ENCODE peak calls at places on chromosome 1, in five cellular contexts. L is left ventricle myocardium inferior, T is BE2C, F is upper lobe of right lung, O is mammary epithelial cell. K is an unnamed sample.

GRCh38 chr1:51569284-51570062 is 47.4 kb upstream of the OSBPL9 start:
- DNase-seq in F (no peak), L (no peak), T (no peak), O (peak), K (no peak)

GRCh38 chr1:7630378-7630777 is 140.7 kb upstream of the VAMP3 start:
- DNase-seq in O (no peak), F (no peak), T (peak), L (no peak), K (no peak)

GRCh38 chr1:85611390-85611789 is 30.8 kb downstream of the CCN1 start:
- DNase-seq in O (peak), L (no peak), T (no peak), F (no peak), K (no peak)

GRCh38 chr1:16612332-16613172 is 812 bp downstream of the NBPF1 start:
- DNase-seq in T (no peak), O (peak), F (peak), L (peak), K (peak)

GRCh38 chr1:201460783-201461182 is 8.2 kb downstream of the PHLDA3 start:
- DNase-seq in F (no peak), L (no peak), O (no peak), T (no peak), K (no peak)

GRCh38 chr1:21289700-21290545 is at the start of gene ECE1:
- DNase-seq in T (no peak), O (no peak), L (peak), F (peak), K (peak)

GRCh38 chr1:143497374-143497747 is 474.4 kb downstream of the FAM72C start:
- DNase-seq in F (peak), L (peak), O (no peak), T (peak), K (no peak)

GRCh38 chr1:155196103-155196892 is 11.4 kb downstream of the THBS3 start:
- DNase-seq in O (no peak), T (no peak), F (no peak), L (no peak), K (peak)

GRCh38 chr1:160548960-160549664 is 26.1 kb upstream of the SLAMF6 start:
- DNase-seq in L (no peak), T (no peak), O (no peak), F (no peak), K (no peak)

GRCh38 chr1:39294531-39294930 is 90.0 kb downstream of the MACF1 start:
- DNase-seq in T (no peak), L (no peak), O (no peak), F (no peak), K (no peak)

GRCh38 chr1:39689635-39690034 is 1.6 kb downstream of the HPCAL4 start:
- DNase-seq in F (no peak), T (no peak), L (no peak), O (no peak), K (no peak)

GRCh38 chr1:185991266-185991665 is 257.1 kb downstream of the HMCN1 start:
- DNase-seq in F (no peak), L (no peak), T (no peak), O (no peak), K (no peak)

GRCh38 chr1:107138767-107139445 is 1.9 kb upstream of the NTNG1 start:
- DNase-seq in O (peak), F (no peak), T (no peak), L (no peak), K (no peak)

GRCh38 chr1:191490303-191490702 is 668.0 kb upstream of the RGS18 start:
- DNase-seq in O (no peak), L (no peak), T (no peak), F (no peak), K (no peak)

GRCh38 chr1:48761986-48762385 is 14.7 kb downstream of the BEND5 start:
- DNase-seq in T (no peak), F (no peak), L (no peak), O (no peak), K (no peak)

GRCh38 chr1:186865253-186865652 is 36.5 kb downstream of the PLA2G4A start:
- DNase-seq in L (no peak), F (no peak), T (no peak), O (no peak), K (no peak)

GRCh38 chr1:85133565-85134159 is 67.2 kb downstream of the SYDE2 start:
- DNase-seq in T (no peak), O (no peak), L (no peak), F (no peak), K (no peak)

GRCh38 chr1:32539584-32540571 is 651 bp downstream of the ZBTB8A start:
- DNase-seq in O (peak), T (peak), F (peak), L (peak), K (peak)

GRCh38 chr1:20702416-20702815 is 15.4 kb downstream of the KIF17 start:
- DNase-seq in F (no peak), O (no peak), T (no peak), L (no peak), K (no peak)

GRCh38 chr1:2229032-2229920 is 1.2 kb downstream of the SKI start:
- DNase-seq in L (peak), O (peak), F (peak), T (peak), K (no peak)
- TF ChIP-seq CTCF in L (peak), O (no peak), F (no peak), T (no peak), K (no peak)

DNA sequence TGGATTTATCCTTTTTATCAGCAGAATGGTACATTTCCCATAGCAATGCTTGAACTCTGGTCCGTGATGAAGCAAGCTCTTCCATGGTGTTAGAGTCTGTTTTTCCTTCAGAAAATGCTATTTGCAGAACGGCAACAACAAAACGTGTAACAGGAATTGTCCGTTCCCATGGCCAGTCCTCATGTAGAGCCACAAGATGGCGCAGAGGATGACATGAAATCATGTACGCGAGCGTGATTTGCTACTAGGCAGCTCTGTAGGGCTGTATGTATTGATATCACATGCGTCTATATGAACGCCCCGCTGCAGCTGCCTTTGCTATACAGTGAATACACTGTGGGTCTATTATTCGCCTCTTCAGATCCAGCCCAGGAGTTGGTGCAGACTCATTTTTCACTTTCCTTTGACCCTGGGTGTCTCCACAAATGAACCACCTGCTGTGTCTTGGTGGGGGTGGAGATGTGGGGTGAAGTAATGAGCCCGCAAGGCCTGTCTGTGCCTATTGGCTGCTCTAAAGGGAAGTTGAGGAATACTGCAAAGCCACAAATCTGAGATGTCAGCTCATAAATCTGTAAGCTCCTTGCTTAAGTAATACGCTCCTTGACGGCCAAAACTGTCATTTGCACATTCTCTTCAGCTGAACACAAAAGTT is 361.5 kb downstream of the KIF26B start:
- DNase-seq in T (peak), O (no peak), F (no peak), L (no peak), K (no peak)
- TF ChIP-seq CTCF in T (peak), O (no peak), F (no peak), L (no peak), K (no peak)

GRCh38 chr1:88228153-88228552 is 455.9 kb upstream of the PKN2 start:
- DNase-seq in F (no peak), T (no peak), L (no peak), O (no peak), K (no peak)
- TF ChIP-seq CTCF in F (no peak), T (peak), L (no peak), O (no peak), K (peak)

GRCh38 chr1:3065797-3066196 is 3.2 kb upstream of the PRDM16 start:
- DNase-seq in T (no peak), F (no peak), L (no peak), O (no peak), K (no peak)

GRCh38 chr1:3065396-3065795 is 3.6 kb upstream of the PRDM16 start:
- DNase-seq in O (no peak), L (no peak), T (no peak), F (peak), K (no peak)

GRCh38 chr1:3067301-3067670 is 1.7 kb upstream of the PRDM16 start:
- DNase-seq in O (no peak), T (no peak), L (peak), F (peak), K (no peak)

GRCh38 chr1:3066826-3067225 is 2.2 kb upstream of the PRDM16 start:
- DNase-seq in F (peak), T (no peak), O (no peak), L (peak), K (no peak)

DNA sequence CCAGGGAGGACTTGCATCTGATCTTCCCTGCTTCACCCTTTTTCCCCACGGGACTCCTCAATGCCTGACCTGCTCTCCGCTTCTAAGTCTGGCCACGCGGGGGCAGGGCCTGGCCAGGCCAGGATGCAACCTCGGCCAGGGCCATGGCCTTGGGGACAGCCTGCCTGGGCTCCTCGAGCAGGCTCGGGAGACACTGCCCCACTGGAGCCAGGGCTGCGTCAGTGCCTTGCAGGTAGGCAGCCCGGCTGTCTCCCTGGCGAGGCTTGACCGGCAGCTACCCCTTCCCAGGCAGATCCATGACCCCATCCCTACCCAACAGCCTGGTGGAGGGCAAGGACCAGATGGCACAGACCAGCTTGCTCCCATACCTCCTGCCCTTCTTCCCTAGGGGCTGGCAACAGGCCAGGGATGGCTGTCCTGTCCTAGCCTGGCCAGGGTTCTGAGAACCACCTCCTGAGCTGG is 2.7 kb upstream of the PRDM16 start:
- DNase-seq in O (no peak), F (peak), L (peak), T (peak), K (peak)
- TF ChIP-seq CTCF in O (no peak), F (peak), L (peak), T (peak), K (peak)

DNA sequence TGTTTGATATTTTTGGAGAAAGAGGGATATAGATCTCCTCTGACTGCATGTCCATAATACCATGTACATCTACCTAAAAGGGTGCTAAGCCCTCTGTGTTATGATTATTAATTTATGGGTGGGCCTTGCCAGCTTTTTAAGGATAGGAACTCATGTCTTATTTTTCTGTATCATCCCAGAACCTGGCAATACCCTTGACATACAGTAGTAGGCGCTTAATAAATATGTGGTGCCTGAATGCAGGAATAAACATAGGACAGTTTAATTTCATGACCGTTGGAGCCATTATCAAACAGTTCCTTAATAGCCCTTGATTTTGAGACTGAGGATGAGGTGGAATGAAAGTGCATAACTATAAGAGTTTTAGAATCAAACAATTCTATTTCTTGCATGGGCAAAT is 12.5 kb upstream of the ATP6V1G3 start:
- DNase-seq in F (no peak), O (no peak), T (no peak), L (no peak), K (no peak)
- TF ChIP-seq CTCF in F (no peak), O (no peak), T (peak), L (no peak), K (no peak)

DNA sequence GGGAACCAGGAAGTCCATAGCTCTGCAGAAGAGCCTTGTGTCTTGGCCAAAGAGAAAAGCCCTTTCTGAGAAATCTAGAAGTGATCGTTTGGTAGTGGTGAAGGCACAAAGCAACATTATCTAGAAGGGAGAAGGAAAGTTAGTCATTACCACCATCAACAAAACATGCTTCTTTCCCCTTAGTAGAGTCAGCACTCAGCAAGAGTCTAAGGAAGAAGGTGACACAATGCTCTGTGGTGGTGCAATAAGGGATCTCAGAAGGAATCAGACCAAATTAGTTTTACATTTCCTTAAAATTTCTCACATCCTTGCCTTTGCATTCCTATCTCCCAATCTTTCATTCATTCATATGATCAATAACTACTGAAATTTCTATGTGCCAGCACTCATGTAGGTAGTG is 134.4 kb upstream of the PRDX6 start:
- DNase-seq in F (no peak), T (no peak), O (no peak), L (no peak), K (no peak)
- TF ChIP-seq CTCF in F (no peak), T (no peak), O (no peak), L (no peak), K (no peak)

DNA sequence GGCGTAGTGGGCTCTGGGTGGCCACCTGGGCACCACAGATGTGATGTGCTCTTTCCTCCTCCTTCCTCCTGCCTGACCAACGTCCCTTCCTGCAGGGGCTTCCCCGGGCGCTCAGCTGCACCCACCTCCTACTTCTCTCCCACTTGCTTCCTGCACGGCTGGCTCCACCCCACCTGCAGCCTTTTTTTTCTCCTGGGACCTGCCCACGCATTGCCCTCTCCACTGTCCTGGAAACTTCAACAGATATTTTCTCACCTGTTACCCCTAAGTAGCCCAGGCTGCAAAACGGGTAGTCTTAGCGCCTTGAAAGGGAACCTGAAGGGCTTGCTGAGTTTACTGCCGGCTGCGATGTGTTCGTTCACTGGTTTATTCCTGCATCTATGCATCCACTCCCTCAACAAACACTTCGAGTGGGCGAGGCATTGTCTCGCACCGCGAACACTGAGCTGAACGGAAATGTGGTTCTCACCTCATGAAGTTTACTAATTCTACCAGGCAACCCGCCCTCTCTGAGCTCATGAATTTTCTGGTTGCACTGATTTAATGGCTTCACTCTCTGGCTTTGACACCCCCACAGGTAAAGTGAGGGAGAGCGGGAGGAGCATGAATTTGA is 23.6 kb downstream of the ZBTB18 start:
- DNase-seq in T (no peak), L (no peak), F (no peak), O (no peak), K (no peak)
- TF ChIP-seq CTCF in T (no peak), L (no peak), F (no peak), O (no peak), K (no peak)

K was measured in neural crest cell.